ENCODE peak calls at places on chromosomes 11 and 22, in seven cellular contexts. One of them, this sample, is unnamed.

GRCh38 chr11:120063686-120064340 is 74.1 kb downstream of the TRIM29 start:
- DNase-seq in activated naive CD8-positive, alpha-beta T cell treated with anti-CD3 and anti-CD28 coated beads, Interleukin-2, amount 10 ng/mL, durations not matched to agents 7 days and 5 days: no peak
- DNase-seq in body of pancreas: no peak
- DNase-seq in hypothalamus: no peak
- DNase-seq in HFF-Myc: no peak
- DNase-seq in fibroblast of the aortic adventitia: no peak
- DNase-seq in RWPE1: no peak
- DNase-seq in this sample: no peak

GRCh38 chr11:62394825-62395538 is 23.9 kb upstream of the SCGB1A1 start:
- DNase-seq in activated naive CD8-positive, alpha-beta T cell treated with anti-CD3 and anti-CD28 coated beads, Interleukin-2, amount 10 ng/mL, durations not matched to agents 7 days and 5 days: no peak
- DNase-seq in body of pancreas: peak
- DNase-seq in hypothalamus: peak
- DNase-seq in HFF-Myc: peak
- DNase-seq in fibroblast of the aortic adventitia: peak
- DNase-seq in RWPE1: peak
- DNase-seq in this sample: no peak

GRCh38 chr11:70210051-70210501 is 7.0 kb downstream of the FADD start:
- DNase-seq in activated naive CD8-positive, alpha-beta T cell treated with anti-CD3 and anti-CD28 coated beads, Interleukin-2, amount 10 ng/mL, durations not matched to agents 7 days and 5 days: no peak
- DNase-seq in body of pancreas: no peak
- DNase-seq in hypothalamus: no peak
- DNase-seq in HFF-Myc: no peak
- DNase-seq in fibroblast of the aortic adventitia: peak
- DNase-seq in RWPE1: no peak
- DNase-seq in this sample: no peak

GRCh38 chr11:61543606-61544306 is 35.2 kb downstream of the LRRC10B start:
- DNase-seq in activated naive CD8-positive, alpha-beta T cell treated with anti-CD3 and anti-CD28 coated beads, Interleukin-2, amount 10 ng/mL, durations not matched to agents 7 days and 5 days: no peak
- DNase-seq in body of pancreas: no peak
- DNase-seq in hypothalamus: no peak
- DNase-seq in HFF-Myc: no peak
- DNase-seq in fibroblast of the aortic adventitia: peak
- DNase-seq in RWPE1: peak
- DNase-seq in this sample: no peak

GRCh38 chr11:128468106-128468505 is 119.3 kb downstream of the ETS1 start:
- DNase-seq in activated naive CD8-positive, alpha-beta T cell treated with anti-CD3 and anti-CD28 coated beads, Interleukin-2, amount 10 ng/mL, durations not matched to agents 7 days and 5 days: no peak
- DNase-seq in body of pancreas: no peak
- DNase-seq in hypothalamus: no peak
- DNase-seq in HFF-Myc: no peak
- DNase-seq in fibroblast of the aortic adventitia: no peak
- DNase-seq in RWPE1: no peak
- DNase-seq in this sample: no peak

GRCh38 chr11:15893080-15893492 is 463.3 kb downstream of the SOX6 start:
- DNase-seq in activated naive CD8-positive, alpha-beta T cell treated with anti-CD3 and anti-CD28 coated beads, Interleukin-2, amount 10 ng/mL, durations not matched to agents 7 days and 5 days: no peak
- DNase-seq in body of pancreas: no peak
- DNase-seq in hypothalamus: no peak
- DNase-seq in HFF-Myc: no peak
- DNase-seq in fibroblast of the aortic adventitia: peak
- DNase-seq in RWPE1: no peak
- DNase-seq in this sample: no peak

GRCh38 chr22:42856179-42856864 is 751 bp downstream of the ARFGAP3 start:
- DNase-seq in activated naive CD8-positive, alpha-beta T cell treated with anti-CD3 and anti-CD28 coated beads, Interleukin-2, amount 10 ng/mL, durations not matched to agents 7 days and 5 days: no peak
- DNase-seq in body of pancreas: peak
- DNase-seq in hypothalamus: peak
- DNase-seq in HFF-Myc: no peak
- DNase-seq in fibroblast of the aortic adventitia: peak
- DNase-seq in RWPE1: peak
- DNase-seq in this sample: no peak

GRCh38 chr11:86916330-86916729 is 38.9 kb downstream of the FZD4 start:
- DNase-seq in activated naive CD8-positive, alpha-beta T cell treated with anti-CD3 and anti-CD28 coated beads, Interleukin-2, amount 10 ng/mL, durations not matched to agents 7 days and 5 days: no peak
- DNase-seq in body of pancreas: no peak
- DNase-seq in hypothalamus: no peak
- DNase-seq in HFF-Myc: peak
- DNase-seq in fibroblast of the aortic adventitia: peak
- DNase-seq in RWPE1: peak
- DNase-seq in this sample: no peak

GRCh38 chr22:46640293-46640692 is 20.1 kb downstream of the GRAMD4 start:
- DNase-seq in activated naive CD8-positive, alpha-beta T cell treated with anti-CD3 and anti-CD28 coated beads, Interleukin-2, amount 10 ng/mL, durations not matched to agents 7 days and 5 days: no peak
- DNase-seq in body of pancreas: no peak
- DNase-seq in hypothalamus: no peak
- DNase-seq in HFF-Myc: no peak
- DNase-seq in fibroblast of the aortic adventitia: no peak
- DNase-seq in RWPE1: no peak
- DNase-seq in this sample: no peak

GRCh38 chr11:19162946-19163345 is 38.8 kb downstream of the CSRP3 start:
- DNase-seq in activated naive CD8-positive, alpha-beta T cell treated with anti-CD3 and anti-CD28 coated beads, Interleukin-2, amount 10 ng/mL, durations not matched to agents 7 days and 5 days: no peak
- DNase-seq in body of pancreas: no peak
- DNase-seq in hypothalamus: no peak
- DNase-seq in HFF-Myc: no peak
- DNase-seq in fibroblast of the aortic adventitia: no peak
- DNase-seq in RWPE1: no peak
- DNase-seq in this sample: no peak

GRCh38 chr11:74380746-74381439 is 17.3 kb downstream of the PGM2L1 start:
- DNase-seq in activated naive CD8-positive, alpha-beta T cell treated with anti-CD3 and anti-CD28 coated beads, Interleukin-2, amount 10 ng/mL, durations not matched to agents 7 days and 5 days: no peak
- DNase-seq in body of pancreas: peak
- DNase-seq in hypothalamus: no peak
- DNase-seq in HFF-Myc: no peak
- DNase-seq in fibroblast of the aortic adventitia: no peak
- DNase-seq in RWPE1: peak
- DNase-seq in this sample: no peak

GRCh38 chr11:72951815-72952340 is 137.7 kb downstream of the ATG16L2 start:
- DNase-seq in activated naive CD8-positive, alpha-beta T cell treated with anti-CD3 and anti-CD28 coated beads, Interleukin-2, amount 10 ng/mL, durations not matched to agents 7 days and 5 days: no peak
- DNase-seq in body of pancreas: no peak
- DNase-seq in hypothalamus: no peak
- DNase-seq in HFF-Myc: no peak
- DNase-seq in fibroblast of the aortic adventitia: no peak
- DNase-seq in RWPE1: no peak
- DNase-seq in this sample: no peak

GRCh38 chr11:929405-929804 is 3.7 kb downstream of the AP2A2 start:
- DNase-seq in activated naive CD8-positive, alpha-beta T cell treated with anti-CD3 and anti-CD28 coated beads, Interleukin-2, amount 10 ng/mL, durations not matched to agents 7 days and 5 days: no peak
- DNase-seq in body of pancreas: no peak
- DNase-seq in hypothalamus: no peak
- DNase-seq in HFF-Myc: no peak
- DNase-seq in fibroblast of the aortic adventitia: no peak
- DNase-seq in RWPE1: no peak
- DNase-seq in this sample: no peak

GRCh38 chr11:64400096-64400495 is 41.1 kb downstream of the RPS6KA4 start:
- DNase-seq in activated naive CD8-positive, alpha-beta T cell treated with anti-CD3 and anti-CD28 coated beads, Interleukin-2, amount 10 ng/mL, durations not matched to agents 7 days and 5 days: no peak
- DNase-seq in body of pancreas: no peak
- DNase-seq in hypothalamus: no peak
- DNase-seq in HFF-Myc: no peak
- DNase-seq in fibroblast of the aortic adventitia: peak
- DNase-seq in RWPE1: peak
- DNase-seq in this sample: no peak

GRCh38 chr11:122069946-122070345 is 46.1 kb downstream of the BLID start:
- DNase-seq in activated naive CD8-positive, alpha-beta T cell treated with anti-CD3 and anti-CD28 coated beads, Interleukin-2, amount 10 ng/mL, durations not matched to agents 7 days and 5 days: no peak
- DNase-seq in body of pancreas: peak
- DNase-seq in hypothalamus: peak
- DNase-seq in HFF-Myc: no peak
- DNase-seq in fibroblast of the aortic adventitia: peak
- DNase-seq in RWPE1: peak
- DNase-seq in this sample: peak

GRCh38 chr11:69716891-69717747 is 13.3 kb upstream of the FGF19 start:
- DNase-seq in activated naive CD8-positive, alpha-beta T cell treated with anti-CD3 and anti-CD28 coated beads, Interleukin-2, amount 10 ng/mL, durations not matched to agents 7 days and 5 days: no peak
- DNase-seq in body of pancreas: no peak
- DNase-seq in hypothalamus: no peak
- DNase-seq in HFF-Myc: no peak
- DNase-seq in fibroblast of the aortic adventitia: no peak
- DNase-seq in RWPE1: no peak
- DNase-seq in this sample: no peak

GRCh38 chr22:30694638-30695350 is at the start of gene OSBP2:
- DNase-seq in activated naive CD8-positive, alpha-beta T cell treated with anti-CD3 and anti-CD28 coated beads, Interleukin-2, amount 10 ng/mL, durations not matched to agents 7 days and 5 days: peak
- DNase-seq in body of pancreas: peak
- DNase-seq in hypothalamus: peak
- DNase-seq in HFF-Myc: no peak
- DNase-seq in fibroblast of the aortic adventitia: no peak
- DNase-seq in RWPE1: peak
- DNase-seq in this sample: peak

GRCh38 chr11:126799974-126800373 is 200.6 kb downstream of the KIRREL3 start:
- DNase-seq in activated naive CD8-positive, alpha-beta T cell treated with anti-CD3 and anti-CD28 coated beads, Interleukin-2, amount 10 ng/mL, durations not matched to agents 7 days and 5 days: no peak
- DNase-seq in body of pancreas: no peak
- DNase-seq in hypothalamus: no peak
- DNase-seq in HFF-Myc: peak
- DNase-seq in fibroblast of the aortic adventitia: no peak
- DNase-seq in RWPE1: no peak
- DNase-seq in this sample: no peak

GRCh38 chr11:61254403-61255025 is 13.5 kb downstream of the PGA5 start:
- DNase-seq in activated naive CD8-positive, alpha-beta T cell treated with anti-CD3 and anti-CD28 coated beads, Interleukin-2, amount 10 ng/mL, durations not matched to agents 7 days and 5 days: peak
- DNase-seq in body of pancreas: peak
- DNase-seq in hypothalamus: peak
- DNase-seq in HFF-Myc: peak
- DNase-seq in fibroblast of the aortic adventitia: peak
- DNase-seq in RWPE1: peak
- DNase-seq in this sample: peak

GRCh38 chr22:42317691-42318547 is 47.5 kb upstream of the TCF20 start:
- DNase-seq in activated naive CD8-positive, alpha-beta T cell treated with anti-CD3 and anti-CD28 coated beads, Interleukin-2, amount 10 ng/mL, durations not matched to agents 7 days and 5 days: no peak
- DNase-seq in body of pancreas: no peak
- DNase-seq in hypothalamus: peak
- DNase-seq in HFF-Myc: no peak
- DNase-seq in fibroblast of the aortic adventitia: no peak
- DNase-seq in RWPE1: peak
- DNase-seq in this sample: no peak

GRCh38 chr11:120985718-120986569 is 38.0 kb upstream of the TBCEL start:
- DNase-seq in activated naive CD8-positive, alpha-beta T cell treated with anti-CD3 and anti-CD28 coated beads, Interleukin-2, amount 10 ng/mL, durations not matched to agents 7 days and 5 days: peak
- DNase-seq in body of pancreas: peak
- DNase-seq in hypothalamus: no peak
- DNase-seq in HFF-Myc: no peak
- DNase-seq in fibroblast of the aortic adventitia: peak
- DNase-seq in RWPE1: peak
- DNase-seq in this sample: peak

GRCh38 chr11:68843703-68844312 is 2.1 kb upstream of the CPT1A start:
- DNase-seq in activated naive CD8-positive, alpha-beta T cell treated with anti-CD3 and anti-CD28 coated beads, Interleukin-2, amount 10 ng/mL, durations not matched to agents 7 days and 5 days: peak
- DNase-seq in body of pancreas: peak
- DNase-seq in hypothalamus: peak
- DNase-seq in HFF-Myc: no peak
- DNase-seq in fibroblast of the aortic adventitia: no peak
- DNase-seq in RWPE1: peak
- DNase-seq in this sample: no peak

GRCh38 chr11:12893787-12894672 is 115.1 kb upstream of the RASSF10 start:
- DNase-seq in activated naive CD8-positive, alpha-beta T cell treated with anti-CD3 and anti-CD28 coated beads, Interleukin-2, amount 10 ng/mL, durations not matched to agents 7 days and 5 days: peak
- DNase-seq in body of pancreas: peak
- DNase-seq in hypothalamus: peak
- DNase-seq in HFF-Myc: peak
- DNase-seq in fibroblast of the aortic adventitia: peak
- DNase-seq in RWPE1: peak
- DNase-seq in this sample: peak

GRCh38 chr11:3867209-3868071 is 12.0 kb downstream of the STIM1 start:
- DNase-seq in activated naive CD8-positive, alpha-beta T cell treated with anti-CD3 and anti-CD28 coated beads, Interleukin-2, amount 10 ng/mL, durations not matched to agents 7 days and 5 days: no peak
- DNase-seq in body of pancreas: peak
- DNase-seq in hypothalamus: no peak
- DNase-seq in HFF-Myc: no peak
- DNase-seq in fibroblast of the aortic adventitia: peak
- DNase-seq in RWPE1: no peak
- DNase-seq in this sample: no peak

GRCh38 chr11:61718613-61719302 is 33.7 kb upstream of the MYRF start:
- DNase-seq in activated naive CD8-positive, alpha-beta T cell treated with anti-CD3 and anti-CD28 coated beads, Interleukin-2, amount 10 ng/mL, durations not matched to agents 7 days and 5 days: no peak
- DNase-seq in body of pancreas: no peak
- DNase-seq in hypothalamus: peak
- DNase-seq in HFF-Myc: peak
- DNase-seq in fibroblast of the aortic adventitia: peak
- DNase-seq in RWPE1: no peak
- DNase-seq in this sample: peak

GRCh38 chr11:133531971-133532651 is at the start of gene OPCML:
- DNase-seq in activated naive CD8-positive, alpha-beta T cell treated with anti-CD3 and anti-CD28 coated beads, Interleukin-2, amount 10 ng/mL, durations not matched to agents 7 days and 5 days: no peak
- DNase-seq in body of pancreas: no peak
- DNase-seq in hypothalamus: no peak
- DNase-seq in HFF-Myc: no peak
- DNase-seq in fibroblast of the aortic adventitia: no peak
- DNase-seq in RWPE1: no peak
- DNase-seq in this sample: peak